ENCODE peak calls at places on chromosomes 2 and 18, in five cellular contexts. G, W, M, E and O are unnamed samples.
A peak's percentile ranks its signal among the peaks of the same experiment; 100 is the strongest.

GRCh38 chr2:224062481-224063307 is 23.6 kb upstream of the SERPINE2 start:
- DNase-seq in G (no peak), W (no peak), M (no peak), E (no peak), O (no peak)

GRCh38 chr2:140122001-140122400 is 1341.8 kb upstream of the NXPH2 start:
- DNase-seq in G (peak; percentile 8), W (no peak), M (no peak), E (no peak), O (no peak)

GRCh38 chr18:36578871-36579270 is 249.9 kb downstream of the TPGS2 start:
- DNase-seq in G (no peak), W (no peak), M (no peak), E (no peak), O (no peak)

GRCh38 chr18:48543228-48543627 is 4.4 kb downstream of the CTIF start:
- DNase-seq in G (no peak), W (no peak), M (no peak), E (peak; percentile 30), O (no peak)

GRCh38 chr2:226837787-226838603 is 2.1 kb downstream of the RHBDD1 start:
- DNase-seq in G (no peak), W (no peak), M (no peak), E (no peak), O (no peak)

GRCh38 chr2:85536479-85536878 is 2.5 kb upstream of the MAT2A start:
- DNase-seq in G (no peak), W (no peak), M (no peak), E (no peak), O (no peak)

GRCh38 chr2:36556847-36557246 is 41.1 kb downstream of the FEZ2 start:
- DNase-seq in G (no peak), W (no peak), M (no peak), E (no peak), O (no peak)

GRCh38 chr2:121242976-121243375 is 42.0 kb downstream of the TFCP2L1 start:
- DNase-seq in G (no peak), W (no peak), M (no peak), E (no peak), O (no peak)